ENCODE peak calls at places on chromosomes 6 and 20, in seven cellular contexts. I is tibial nerve, U is IMR-90, Z is K562, L is ovary, Y is esophagus muscularis mucosa, A is stomach. X is an unnamed sample.

GRCh38 chr6:55250400-55250799 is 76.1 kb downstream of the HCRTR2 start:
- DNase-seq in I (no peak), U (no peak), Z (no peak), L (no peak), Y (no peak), A (no peak), X (no peak)

GRCh38 chr6:89145461-89145961 is 344 bp upstream of the PM20D2 start:
- DNase-seq in I (no peak), U (peak; percentile 15), Z (no peak), L (no peak), Y (no peak), A (no peak), X (no peak)

GRCh38 chr6:41940759-41941279 is 789 bp downstream of the CCND3 start:
- DNase-seq in I (no peak), U (peak; percentile 12), Z (no peak), L (peak; percentile 74), Y (no peak), A (peak; percentile 44), X (peak; percentile 39)

GRCh38 chr6:84280030-84280429 is 52.6 kb upstream of the CEP162 start:
- DNase-seq in I (no peak), U (peak; percentile 23), Z (no peak), L (no peak), Y (no peak), A (no peak), X (no peak)

GRCh38 chr6:150282806-150283205 is 86.0 kb upstream of the IYD start:
- DNase-seq in I (no peak), U (peak; percentile 13), Z (no peak), L (no peak), Y (no peak), A (no peak), X (no peak)

GRCh38 chr6:140897349-140897748 is 1235.4 kb upstream of the GJE1 start:
- DNase-seq in I (no peak), U (no peak), Z (no peak), L (no peak), Y (no peak), A (no peak), X (no peak)

GRCh38 chr6:84675651-84676050 is 88.7 kb downstream of the TBX18 start:
- DNase-seq in I (no peak), U (no peak), Z (no peak), L (no peak), Y (no peak), A (no peak), X (no peak)

GRCh38 chr20:19715986-19716385 is 42.1 kb upstream of the RIN2 start:
- DNase-seq in I (no peak), U (no peak), Z (no peak), L (no peak), Y (no peak), A (no peak), X (no peak)

GRCh38 chr20:57263767-57264150 is 2.7 kb downstream of the BMP7 start:
- DNase-seq in I (no peak), U (no peak), Z (no peak), L (no peak), Y (no peak), A (no peak), X (no peak)

GRCh38 chr6:151269318-151269995 is 29.7 kb downstream of the AKAP12 start:
- DNase-seq in I (no peak), U (peak; percentile 50), Z (no peak), L (no peak), Y (no peak), A (no peak), X (no peak)

GRCh38 chr6:29845405-29846006 is 17.9 kb downstream of the HLA-G start:
- DNase-seq in I (no peak), U (no peak), Z (no peak), L (no peak), Y (no peak), A (no peak), X (no peak)

GRCh38 chr6:148307400-148307799 is 35.2 kb upstream of the SASH1 start:
- DNase-seq in I (no peak), U (peak; percentile 39), Z (no peak), L (no peak), Y (no peak), A (no peak), X (no peak)

GRCh38 chr6:82971877-82972460 is 93.7 kb downstream of the UBE3D start:
- DNase-seq in I (no peak), U (no peak), Z (no peak), L (no peak), Y (no peak), A (no peak), X (no peak)

GRCh38 chr6:28809947-28810654 is 113.7 kb downstream of the TRIM27 start:
- DNase-seq in I (no peak), U (no peak), Z (no peak), L (no peak), Y (no peak), A (no peak), X (no peak)

GRCh38 chr6:155212106-155212505 is 51.7 kb upstream of the CLDN20 start:
- DNase-seq in I (no peak), U (no peak), Z (no peak), L (no peak), Y (no peak), A (no peak), X (no peak)

GRCh38 chr6:43878823-43879495 is 108.9 kb downstream of the VEGFA start:
- DNase-seq in I (no peak), U (no peak), Z (no peak), L (peak; percentile 44), Y (no peak), A (peak; percentile 57), X (peak; percentile 53)

GRCh38 chr6:22421187-22421586 is 124.4 kb upstream of the PRL start:
- DNase-seq in I (no peak), U (no peak), Z (no peak), L (no peak), Y (no peak), A (no peak), X (no peak)

GRCh38 chr6:108294787-108295625 is at the start of gene AFG1L:
- DNase-seq in I (peak; percentile 87), U (peak; percentile 80), Z (peak; percentile 93), L (peak; percentile 93), Y (peak; percentile 97), A (peak; percentile 94), X (peak; percentile 90)
- TF ChIP-seq POLR2A in I (peak; percentile 58), U (peak; percentile 39), Z (peak; percentile 88), L (no peak), Y (peak; percentile 38), A (no peak), X (peak; percentile 55)

DNA sequence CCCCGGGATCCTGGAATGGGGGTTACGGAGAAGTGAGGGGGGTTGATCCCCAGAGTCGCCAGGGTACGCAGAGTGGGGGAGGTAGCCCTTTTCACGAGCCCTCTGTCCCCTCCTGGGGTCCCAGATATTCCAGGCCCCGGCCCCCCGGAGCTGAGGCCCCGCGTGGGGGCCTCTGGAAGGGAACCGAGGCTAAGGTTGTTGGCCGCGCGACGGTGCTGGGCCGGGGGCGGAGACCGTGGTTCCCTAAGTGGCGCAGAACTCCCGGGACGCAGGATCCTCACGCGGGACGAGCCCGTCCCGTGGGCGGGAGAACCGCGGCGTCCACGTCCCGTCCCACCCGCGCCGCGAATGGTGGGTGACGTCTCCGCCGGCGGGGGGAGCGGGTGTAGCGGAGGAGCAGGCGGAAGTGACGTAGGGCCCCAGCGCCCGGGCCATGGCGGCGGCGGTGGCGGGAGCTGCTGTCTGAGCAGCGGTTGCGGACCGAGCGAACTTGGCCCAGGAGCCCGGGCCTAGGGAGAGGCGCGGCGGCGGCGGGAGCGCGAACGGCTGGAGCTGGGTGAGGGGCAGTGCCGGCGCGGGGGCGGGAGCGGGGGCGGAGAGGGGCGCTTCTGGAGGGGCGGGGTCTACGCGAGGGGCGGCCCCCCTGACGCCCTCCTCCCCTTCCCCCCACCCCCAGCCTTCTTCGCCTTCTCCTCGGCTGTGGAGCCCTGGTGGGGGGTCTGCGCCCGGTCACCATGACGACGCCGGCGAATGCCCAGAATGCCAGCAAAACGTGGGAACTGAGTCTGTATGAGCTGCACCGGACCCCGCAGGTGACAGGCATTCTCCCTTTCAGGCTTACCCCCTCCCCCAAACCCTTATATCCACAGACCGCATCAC is at the start of gene RING1:
- DNase-seq in I (peak; percentile 86), U (peak; percentile 67), Z (peak; percentile 97), L (peak; percentile 94), Y (peak; percentile 96), A (peak; percentile 89), X (peak; percentile 89)
- TF ChIP-seq CTCF in I (no peak), U (no peak), Z (no peak), L (no peak), Y (no peak), A (no peak), X (no peak)

DNA sequence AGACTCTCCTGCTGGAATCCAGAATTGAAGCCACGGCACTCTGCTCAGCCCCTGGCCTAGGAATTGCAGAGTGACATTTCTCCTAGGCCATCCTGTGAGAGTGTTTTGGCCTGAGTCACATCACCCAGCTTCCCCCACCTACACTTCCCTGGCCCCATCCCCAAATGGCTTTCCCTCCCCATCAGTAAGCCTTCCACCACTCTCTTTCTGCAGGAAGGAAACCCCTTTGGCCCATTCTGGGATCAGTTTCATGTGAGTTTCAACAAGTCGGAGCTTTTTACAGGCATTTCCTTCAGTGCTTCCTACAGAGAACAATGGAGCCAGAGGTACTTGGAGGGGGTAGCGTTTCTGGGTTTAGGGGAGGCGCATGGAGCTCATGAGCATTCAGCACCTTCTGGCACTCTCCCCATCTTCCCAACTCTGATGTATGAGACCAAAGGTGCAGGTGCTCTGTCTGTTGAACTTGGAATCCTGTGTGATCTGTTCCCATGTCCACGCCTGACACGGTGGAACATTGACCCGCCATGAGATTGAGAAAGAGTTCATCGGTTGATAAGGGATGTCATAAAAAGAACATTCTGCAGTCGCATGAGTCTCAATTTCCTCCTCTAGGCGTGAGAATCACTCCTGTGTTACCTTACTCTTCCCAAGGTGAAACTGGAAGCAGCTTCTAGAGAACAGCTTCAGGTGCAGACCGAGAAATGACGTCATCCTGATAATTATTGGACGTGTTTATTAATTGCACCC is 8.9 kb downstream of the POFUT1 start:
- DNase-seq in I (no peak), U (no peak), Z (no peak), L (no peak), Y (no peak), A (no peak), X (no peak)
- TF ChIP-seq POLR2A in I (no peak), U (no peak), Z (no peak), L (no peak), Y (no peak), A (no peak), X (no peak)

GRCh38 chr6:169221264-169221663 is 32.4 kb downstream of the THBS2 start:
- DNase-seq in I (no peak), U (no peak), Z (no peak), L (no peak), Y (peak; percentile 68), A (no peak), X (no peak)
- TF ChIP-seq CTCF in I (no peak), U (no peak), Z (no peak), L (no peak), Y (no peak), A (no peak), X (no peak)

GRCh38 chr20:13059398-13060136 is 50.8 kb downstream of the SPTLC3 start:
- DNase-seq in I (no peak), U (no peak), Z (no peak), L (no peak), Y (no peak), A (no peak), X (no peak)
- TF ChIP-seq POLR2A in I (no peak), U (no peak), Z (no peak), L (no peak), Y (no peak), A (no peak), X (no peak)

DNA sequence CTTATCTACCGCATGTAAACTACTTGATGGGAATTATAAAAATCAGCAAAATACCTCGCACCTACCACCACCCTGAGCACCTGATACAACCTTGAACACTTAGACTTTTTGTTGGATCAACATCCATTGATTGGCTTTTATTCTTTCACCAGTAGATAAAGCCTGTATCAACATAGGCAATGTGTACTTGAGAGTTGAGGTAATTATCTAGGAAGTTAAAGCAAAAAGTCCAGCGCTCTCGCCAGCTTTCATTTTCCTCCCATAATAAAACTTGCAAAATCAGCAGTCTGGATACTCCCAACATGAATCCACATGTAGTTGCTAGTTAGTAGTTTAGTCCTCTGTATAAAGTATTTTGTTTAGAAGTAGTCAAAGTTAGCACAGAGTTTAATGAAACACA is 132.0 kb upstream of the PRDM1 start:
- DNase-seq in I (no peak), U (no peak), Z (no peak), L (no peak), Y (no peak), A (no peak), X (no peak)
- TF ChIP-seq CTCF in I (no peak), U (no peak), Z (no peak), L (no peak), Y (no peak), A (no peak), X (no peak)

X was measured in uterus.